ENCODE peak calls at places on chromosomes 12 and 14, in ten cellular contexts. Z is prostate gland, R is stomach, F is HepG2, Q is IMR-90, I is A549, K is HCT116, C is ovary, Y is uterus, D is transverse colon. E is an unnamed sample.
A peak's percentile ranks its signal among the peaks of the same experiment; 100 is the strongest.

GRCh38 chr14:67673451-67673850 is 981 bp downstream of the VTI1B start:
- DNase-seq in Z (no peak), R (no peak), F (no peak), Q (peak; percentile 31), I (no peak), K (no peak), C (no peak), Y (no peak), D (no peak), E (no peak)

GRCh38 chr12:50201987-50202521 is 34.9 kb upstream of the CERS5 start:
- DNase-seq in Z (peak; percentile 67), R (no peak), F (no peak), Q (peak; percentile 96), I (no peak), K (peak; percentile 81), C (no peak), Y (no peak), D (peak; percentile 36), E (no peak)

GRCh38 chr12:64825143-64826011 is 930 bp downstream of the TBC1D30 start:
- DNase-seq in Z (no peak), R (peak; percentile 25), F (no peak), Q (no peak), I (no peak), K (no peak), C (no peak), Y (no peak), D (no peak), E (no peak)

GRCh38 chr12:53748072-53748840 is 3.5 kb downstream of the CISTR start:
- DNase-seq in Z (no peak), R (no peak), F (no peak), Q (no peak), I (no peak), K (no peak), C (no peak), Y (no peak), D (no peak), E (no peak)

GRCh38 chr12:129613311-129613710 is 290.5 kb downstream of the TMEM132D start:
- DNase-seq in Z (no peak), R (no peak), F (no peak), Q (no peak), I (no peak), K (no peak), C (no peak), Y (no peak), D (no peak), E (no peak)

GRCh38 chr12:57027011-57027804 is 10.9 kb upstream of the TAC3 start:
- DNase-seq in Z (no peak), R (no peak), F (no peak), Q (no peak), I (no peak), K (no peak), C (no peak), Y (no peak), D (no peak), E (peak; percentile 62)

GRCh38 chr14:31505411-31505810 is 17.6 kb upstream of the GPR33 start:
- DNase-seq in Z (no peak), R (no peak), F (no peak), Q (peak; percentile 61), I (no peak), K (no peak), C (no peak), Y (no peak), D (no peak), E (no peak)

GRCh38 chr12:16474801-16475200 is 127.4 kb downstream of the MGST1 start:
- DNase-seq in Z (no peak), R (no peak), F (no peak), Q (no peak), I (no peak), K (no peak), C (no peak), Y (no peak), D (no peak), E (no peak)

GRCh38 chr14:93135399-93135798 is 19.7 kb upstream of the ITPK1 start:
- DNase-seq in Z (no peak), R (peak; percentile 76), F (no peak), Q (no peak), I (no peak), K (no peak), C (no peak), Y (no peak), D (no peak), E (no peak)

DNA sequence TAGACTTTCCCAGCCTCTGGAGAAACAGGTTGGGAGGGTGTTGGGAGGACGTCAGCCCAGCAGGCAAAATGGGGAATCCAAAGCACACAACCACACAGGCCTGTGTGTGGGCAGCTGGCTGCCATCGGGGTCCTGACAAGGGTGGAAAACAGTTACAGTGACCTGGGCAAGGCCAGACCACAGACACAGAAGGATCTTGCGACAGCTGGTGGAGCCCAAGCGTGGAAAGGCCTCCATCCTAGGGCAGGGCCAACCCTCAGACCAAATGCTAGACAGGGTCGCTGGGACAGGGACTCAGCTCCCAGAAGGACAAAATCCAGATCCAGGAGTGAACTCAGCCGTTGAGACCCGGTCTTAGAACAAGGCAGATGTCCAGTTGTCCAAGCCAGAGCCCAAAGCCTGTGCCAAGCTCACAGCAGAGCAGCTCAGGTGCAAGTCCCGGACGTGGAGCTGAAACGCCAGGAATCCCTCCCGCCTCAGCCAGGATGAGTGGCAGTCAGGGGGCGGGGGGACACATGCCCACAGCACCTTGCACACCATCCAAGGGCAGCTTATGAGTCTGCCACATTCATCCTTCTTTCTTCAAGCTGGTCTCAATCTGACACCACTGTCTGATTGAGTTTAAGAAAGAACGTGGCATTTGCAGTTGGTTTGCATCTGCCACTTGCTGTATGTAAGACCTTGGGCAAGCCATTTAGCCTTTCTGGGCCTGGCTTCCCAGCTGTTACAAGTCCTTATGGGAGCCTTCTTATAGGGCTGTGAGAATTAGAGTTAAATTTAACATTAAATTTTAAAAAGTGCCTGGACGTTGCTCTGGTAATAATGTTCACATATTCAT is 37.6 kb downstream of the DEGS2 start:
- DNase-seq in Z (no peak), R (no peak), F (no peak), Q (no peak), I (no peak), K (no peak), C (no peak), Y (no peak), D (no peak), E (no peak)
- TF ChIP-seq POLR2A in Z (no peak), R (no peak), F (no peak), Q (no peak), I (no peak), K (no peak), C (no peak), Y (no peak), D (no peak), E (no peak)

DNA sequence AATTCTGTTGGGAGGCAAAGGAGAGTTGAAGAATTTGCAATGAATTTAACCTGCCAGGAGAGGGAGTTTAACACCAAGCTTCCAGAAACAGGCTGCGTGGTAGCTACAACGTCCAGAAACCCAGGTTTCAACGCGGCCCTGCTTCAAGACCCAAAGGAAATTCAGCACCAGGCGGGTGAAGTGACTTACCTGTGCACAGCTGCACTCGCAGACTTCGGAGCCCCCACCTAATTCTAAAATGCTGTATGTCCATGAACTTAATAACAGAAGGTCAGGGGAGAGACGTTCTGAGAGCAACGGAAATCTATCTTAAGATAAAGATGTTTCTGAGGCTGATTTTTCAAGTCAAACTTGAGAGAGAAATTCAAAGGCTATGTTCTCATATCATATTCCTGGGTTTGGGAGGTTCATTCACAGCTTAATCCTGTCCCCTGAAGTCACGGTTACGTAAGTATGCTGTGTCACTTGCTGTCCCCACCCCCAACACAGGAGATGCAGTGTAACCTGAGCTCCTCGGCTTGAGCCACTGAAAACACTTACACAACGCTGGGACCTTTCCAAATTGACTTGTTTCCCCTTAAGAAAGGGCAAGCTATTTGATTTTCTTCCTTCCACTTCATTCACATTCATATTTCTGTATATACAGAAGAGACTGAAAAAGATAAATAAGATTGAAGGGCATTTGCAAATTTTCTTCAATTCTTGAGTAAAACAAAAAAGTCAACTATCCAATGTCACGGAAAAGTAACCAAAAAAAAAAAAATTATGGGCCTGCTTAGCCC is 22.7 kb downstream of the CLIP1 start:
- DNase-seq in Z (peak; percentile 88), R (peak; percentile 75), F (peak; percentile 91), Q (peak; percentile 94), I (peak; percentile 91), K (peak; percentile 83), C (peak; percentile 61), Y (peak; percentile 60), D (peak; percentile 55), E (peak; percentile 90)
- TF ChIP-seq POLR2A in Z (peak; percentile 26), R (no peak), F (peak; percentile 26), Q (peak; percentile 50), I (no peak), K (no peak), C (no peak), Y (no peak), D (no peak), E (no peak)

GRCh38 chr12:113040722-113041168 is 15.8 kb upstream of the DTX1 start:
- DNase-seq in Z (no peak), R (peak; percentile 44), F (peak; percentile 32), Q (peak; percentile 43), I (peak; percentile 39), K (peak; percentile 59), C (no peak), Y (peak; percentile 36), D (peak; percentile 41), E (no peak)
- TF ChIP-seq POLR2A in Z (no peak), R (no peak), F (no peak), Q (no peak), I (no peak), K (no peak), C (no peak), Y (no peak), D (no peak), E (no peak)

GRCh38 chr12:112163471-112164325 is 38.3 kb downstream of the TRAFD1 start:
- DNase-seq in Z (no peak), R (no peak), F (no peak), Q (no peak), I (no peak), K (no peak), C (peak; percentile 24), Y (no peak), D (no peak), E (no peak)

GRCh38 chr12:112162261-112162790 is 37.0 kb downstream of the TRAFD1 start:
- DNase-seq in Z (no peak), R (no peak), F (no peak), Q (no peak), I (no peak), K (no peak), C (peak; percentile 16), Y (no peak), D (no peak), E (no peak)

GRCh38 chr12:112161711-112162110 is 36.4 kb downstream of the TRAFD1 start:
- DNase-seq in Z (no peak), R (no peak), F (no peak), Q (no peak), I (no peak), K (no peak), C (peak; percentile 21), Y (no peak), D (no peak), E (no peak)

GRCh38 chr12:112164326-112164660 is 38.9 kb downstream of the TRAFD1 start:
- DNase-seq in Z (no peak), R (no peak), F (no peak), Q (no peak), I (no peak), K (no peak), C (no peak), Y (no peak), D (no peak), E (no peak)

DNA sequence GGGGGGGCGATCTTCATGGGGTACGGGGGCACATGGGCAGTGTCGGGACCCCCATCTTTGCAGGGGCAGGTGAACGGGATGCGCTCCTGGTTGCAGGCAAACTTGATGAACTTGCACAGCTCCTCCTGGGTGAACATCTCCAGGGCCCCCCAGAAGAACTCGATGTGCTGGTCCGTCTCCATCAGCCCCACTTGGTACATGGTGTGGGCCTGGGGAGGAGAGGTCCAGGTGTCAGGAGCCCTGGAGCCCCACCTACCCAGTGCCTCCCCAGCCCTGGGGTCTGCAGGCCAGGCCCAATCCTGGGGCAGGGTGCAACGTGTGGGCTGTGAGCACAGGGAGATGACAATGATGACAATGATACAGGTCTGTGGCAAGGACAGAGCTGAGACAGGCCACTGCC is 37.7 kb downstream of the TRAFD1 start:
- DNase-seq in Z (no peak), R (no peak), F (no peak), Q (no peak), I (no peak), K (no peak), C (peak; percentile 26), Y (no peak), D (no peak), E (no peak)
- TF ChIP-seq POLR2A in Z (no peak), R (no peak), F (no peak), Q (no peak), I (no peak), K (no peak), C (no peak), Y (no peak), D (no peak), E (no peak)